ENCODE peak calls at places on chromosomes 4 and X, in ten cellular contexts. J, D, X, I, T, Q, C, E, F and H are unnamed samples.

GRCh38 chr4:54543088-54543795 is 114.5 kb upstream of the KIT start:
- DNase-seq in J (no peak), D (no peak), X (no peak), I (no peak), T (no peak), Q (peak), C (no peak), E (peak), F (no peak), H (no peak)

GRCh38 chrX:154367474-154368308 is 6.7 kb downstream of the FLNA start:
- DNase-seq in J (no peak), D (no peak), X (no peak), I (no peak), T (no peak), Q (no peak), C (no peak), E (no peak), F (no peak), H (no peak)

GRCh38 chrX:103780701-103781402 is 4.2 kb downstream of the PLP1 start:
- DNase-seq in J (no peak), D (no peak), X (no peak), I (no peak), T (no peak), Q (no peak), C (no peak), E (no peak), F (no peak), H (no peak)

GRCh38 chr4:21469438-21470032 is 479.0 kb downstream of the KCNIP4 start:
- DNase-seq in J (no peak), D (peak), X (no peak), I (no peak), T (peak), Q (peak), C (no peak), E (peak), F (no peak), H (no peak)

GRCh38 chr4:146224331-146224966 is 10.1 kb downstream of the REELD1 start:
- DNase-seq in J (no peak), D (no peak), X (no peak), I (no peak), T (no peak), Q (no peak), C (no peak), E (no peak), F (no peak), H (no peak)

GRCh38 chrX:3779546-3779945 is 66.1 kb upstream of the PRKX start:
- DNase-seq in J (no peak), D (no peak), X (no peak), I (no peak), T (no peak), Q (no peak), C (no peak), E (no peak), F (no peak), H (no peak)

GRCh38 chrX:15142084-15142715 is 127.7 kb downstream of the ASB9 start:
- DNase-seq in J (no peak), D (no peak), X (no peak), I (no peak), T (no peak), Q (peak), C (no peak), E (peak), F (no peak), H (no peak)

GRCh38 chrX:133412246-133412645 is 3.0 kb downstream of the GPC4 start:
- DNase-seq in J (no peak), D (no peak), X (no peak), I (no peak), T (no peak), Q (no peak), C (no peak), E (peak), F (no peak), H (no peak)

GRCh38 chrX:119266364-119266995 is 30.4 kb downstream of the PGRMC1 start:
- DNase-seq in J (no peak), D (peak), X (no peak), I (peak), T (peak), Q (no peak), C (peak), E (peak), F (no peak), H (no peak)

GRCh38 chr4:176150283-176150682 is 45.1 kb downstream of the SPATA4 start:
- DNase-seq in J (no peak), D (peak), X (no peak), I (no peak), T (peak), Q (peak), C (no peak), E (peak), F (no peak), H (no peak)

GRCh38 chr4:57023104-57023503 is 44.4 kb downstream of the POLR2B start:
- DNase-seq in J (no peak), D (no peak), X (peak), I (no peak), T (no peak), Q (peak), C (no peak), E (peak), F (no peak), H (no peak)

GRCh38 chrX:130485870-130486269 is 84.1 kb downstream of the RBMX2 start:
- DNase-seq in J (no peak), D (no peak), X (no peak), I (no peak), T (no peak), Q (no peak), C (no peak), E (no peak), F (no peak), H (no peak)

GRCh38 chr4:76055005-76055404 is 19.1 kb upstream of the CXCL11 start:
- DNase-seq in J (no peak), D (no peak), X (no peak), I (peak), T (peak), Q (no peak), C (no peak), E (no peak), F (no peak), H (no peak)

GRCh38 chr4:57037982-57038604 is 59.4 kb downstream of the POLR2B start:
- DNase-seq in J (no peak), D (peak), X (no peak), I (peak), T (peak), Q (peak), C (peak), E (peak), F (peak), H (peak)

GRCh38 chrX:119852410-119853353 is at the start of gene UPF3B:
- DNase-seq in J (peak), D (peak), X (peak), I (peak), T (peak), Q (peak), C (peak), E (peak), F (peak), H (peak)

GRCh38 chr4:3873446-3874415 is 107.5 kb downstream of the ADRA2C start:
- DNase-seq in J (no peak), D (peak), X (no peak), I (no peak), T (no peak), Q (no peak), C (peak), E (no peak), F (no peak), H (no peak)

GRCh38 chr4:145409393-145409792 is 72.3 kb upstream of the SMAD1 start:
- DNase-seq in J (no peak), D (no peak), X (no peak), I (no peak), T (no peak), Q (no peak), C (no peak), E (no peak), F (no peak), H (no peak)

GRCh38 chr4:8340721-8341680 is 71.4 kb downstream of the HTRA3 start:
- DNase-seq in J (peak), D (no peak), X (no peak), I (no peak), T (no peak), Q (no peak), C (no peak), E (peak), F (peak), H (no peak)

GRCh38 chrX:71536285-71536684 is 3.4 kb downstream of the OGT start:
- DNase-seq in J (no peak), D (no peak), X (no peak), I (no peak), T (no peak), Q (no peak), C (no peak), E (no peak), F (no peak), H (no peak)

GRCh38 chrX:25599061-25599460 is 539.1 kb upstream of the MAGEB18 start:
- DNase-seq in J (no peak), D (no peak), X (no peak), I (no peak), T (no peak), Q (no peak), C (no peak), E (no peak), F (no peak), H (no peak)

GRCh38 chr4:76283900-76284299 is 22.6 kb upstream of the STBD1 start:
- DNase-seq in J (no peak), D (no peak), X (no peak), I (no peak), T (no peak), Q (no peak), C (no peak), E (no peak), F (no peak), H (no peak)

GRCh38 chr4:37889849-37890500 is 909 bp upstream of the TBC1D1 start:
- DNase-seq in J (no peak), D (peak), X (no peak), I (no peak), T (no peak), Q (no peak), C (peak), E (no peak), F (peak), H (no peak)

GRCh38 chr4:1767770-1768366 is 25.2 kb upstream of the FGFR3 start:
- DNase-seq in J (no peak), D (peak), X (no peak), I (peak), T (peak), Q (no peak), C (peak), E (peak), F (no peak), H (no peak)
- TF ChIP-seq CTCF in J (no peak), D (peak), X (peak), I (peak), T (peak), Q (peak), C (peak), E (peak), F (no peak), H (no peak)

GRCh38 chr4:44760142-44760898 is 34.0 kb upstream of the GNPDA2 start:
- DNase-seq in J (no peak), D (peak), X (no peak), I (peak), T (peak), Q (peak), C (peak), E (peak), F (no peak), H (no peak)
- TF ChIP-seq CTCF in J (peak), D (peak), X (peak), I (peak), T (peak), Q (peak), C (peak), E (peak), F (peak), H (peak)

DNA sequence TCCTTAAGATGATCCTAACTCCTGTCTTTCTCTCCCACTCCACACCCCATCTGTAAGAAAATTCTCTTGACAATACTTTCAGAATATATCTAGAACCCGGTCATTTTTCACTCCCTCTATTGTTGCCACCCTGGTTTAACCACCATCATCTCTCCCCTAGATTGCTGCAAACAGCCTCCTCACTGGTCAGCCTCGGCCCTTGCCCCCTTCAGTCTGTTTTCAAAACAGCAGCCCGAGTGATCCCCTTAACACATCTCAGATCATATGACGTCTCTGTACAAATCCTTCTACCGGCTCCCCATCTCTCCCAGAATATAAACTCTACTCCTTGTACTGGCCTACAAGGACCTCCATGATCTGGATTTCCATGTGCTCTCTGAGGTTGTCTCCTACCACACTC is 35.2 kb upstream of the F9 start:
- DNase-seq in J (no peak), D (peak), X (no peak), I (no peak), T (no peak), Q (no peak), C (no peak), E (no peak), F (no peak), H (no peak)
- TF ChIP-seq CTCF in J (no peak), D (no peak), X (no peak), I (no peak), T (no peak), Q (no peak), C (no peak), E (no peak), F (no peak), H (no peak)

DNA sequence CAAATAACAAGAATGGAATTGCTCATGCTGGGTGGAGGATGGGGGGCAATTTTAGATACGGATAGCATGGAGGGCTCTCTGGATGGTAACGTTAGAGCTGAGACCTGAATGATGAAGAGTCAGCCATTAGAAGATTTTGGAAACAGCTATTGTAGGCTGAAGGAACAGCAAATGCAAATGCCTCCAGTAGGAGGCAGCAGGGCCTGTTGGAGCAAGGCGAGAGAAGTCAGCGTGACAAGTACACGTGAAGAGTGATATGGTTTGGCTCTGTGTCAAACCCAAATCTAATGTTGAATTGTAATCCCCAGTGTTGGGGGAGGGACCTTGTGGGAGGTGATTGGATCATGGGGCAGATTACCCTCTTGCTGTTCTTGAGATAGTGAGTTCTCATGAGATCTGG is 59.3 kb upstream of the SOD3 start:
- DNase-seq in J (no peak), D (peak), X (no peak), I (no peak), T (no peak), Q (peak), C (no peak), E (no peak), F (no peak), H (no peak)
- TF ChIP-seq CTCF in J (no peak), D (peak), X (peak), I (peak), T (peak), Q (peak), C (no peak), E (peak), F (no peak), H (no peak)

GRCh38 chrX:47422444-47422843 is 52.1 kb downstream of the ZNF157 start:
- DNase-seq in J (no peak), D (no peak), X (no peak), I (no peak), T (no peak), Q (no peak), C (no peak), E (no peak), F (no peak), H (no peak)
- TF ChIP-seq CTCF in J (no peak), D (no peak), X (no peak), I (no peak), T (no peak), Q (no peak), C (no peak), E (no peak), F (no peak), H (no peak)

DNA sequence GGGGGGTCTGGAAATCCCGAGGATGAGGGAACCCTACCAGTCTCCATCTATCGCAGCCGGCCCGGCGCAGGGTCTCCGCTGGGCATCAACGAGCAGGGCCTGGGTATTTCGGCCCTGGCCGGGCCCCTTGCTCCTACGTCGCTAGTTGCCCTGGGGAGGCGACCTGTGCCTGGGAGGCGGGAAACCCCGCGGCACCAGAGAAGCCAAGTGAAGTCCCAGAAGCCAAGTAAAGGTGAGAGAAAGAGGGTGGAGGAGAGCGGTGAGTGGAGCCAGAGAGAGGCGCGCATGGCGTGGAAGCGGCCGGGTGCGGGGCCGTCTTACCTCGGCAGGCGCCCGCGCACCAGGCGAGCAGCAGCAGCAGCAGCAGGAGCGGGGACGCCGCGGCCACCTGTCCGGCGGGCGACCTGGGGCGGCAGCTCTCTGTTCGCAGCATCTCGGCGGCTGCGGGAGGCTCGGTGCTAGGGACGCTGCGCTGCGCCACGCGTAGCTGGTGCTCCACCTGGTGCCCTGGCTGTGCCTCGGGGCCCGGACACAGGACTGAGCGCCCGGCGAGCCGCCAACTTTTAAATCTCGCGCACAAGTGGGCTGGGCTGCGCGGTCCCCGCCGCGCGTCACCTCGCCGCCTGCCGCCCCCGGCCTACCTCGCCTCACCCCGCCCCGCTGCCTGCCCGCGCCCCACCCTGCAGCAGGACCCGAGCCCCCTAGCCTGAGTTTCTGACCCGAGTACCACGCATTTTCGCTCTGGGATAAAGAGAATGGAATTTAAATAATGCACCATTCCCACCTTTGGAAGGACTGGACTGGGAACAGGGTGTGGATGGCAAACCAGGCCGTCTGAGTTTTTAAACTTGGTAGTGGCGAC is at the start of gene NMU:
- DNase-seq in J (no peak), D (peak), X (no peak), I (peak), T (peak), Q (no peak), C (peak), E (no peak), F (peak), H (peak)
- TF ChIP-seq CTCF in J (no peak), D (no peak), X (no peak), I (peak), T (peak), Q (peak), C (no peak), E (no peak), F (no peak), H (no peak)

GRCh38 chr4:26320159-26320452 is 708 bp upstream of the RBPJ start:
- DNase-seq in J (no peak), D (no peak), X (no peak), I (peak), T (peak), Q (peak), C (no peak), E (peak), F (no peak), H (no peak)
- TF ChIP-seq CTCF in J (no peak), D (no peak), X (no peak), I (no peak), T (no peak), Q (no peak), C (no peak), E (peak), F (no peak), H (no peak)

DNA sequence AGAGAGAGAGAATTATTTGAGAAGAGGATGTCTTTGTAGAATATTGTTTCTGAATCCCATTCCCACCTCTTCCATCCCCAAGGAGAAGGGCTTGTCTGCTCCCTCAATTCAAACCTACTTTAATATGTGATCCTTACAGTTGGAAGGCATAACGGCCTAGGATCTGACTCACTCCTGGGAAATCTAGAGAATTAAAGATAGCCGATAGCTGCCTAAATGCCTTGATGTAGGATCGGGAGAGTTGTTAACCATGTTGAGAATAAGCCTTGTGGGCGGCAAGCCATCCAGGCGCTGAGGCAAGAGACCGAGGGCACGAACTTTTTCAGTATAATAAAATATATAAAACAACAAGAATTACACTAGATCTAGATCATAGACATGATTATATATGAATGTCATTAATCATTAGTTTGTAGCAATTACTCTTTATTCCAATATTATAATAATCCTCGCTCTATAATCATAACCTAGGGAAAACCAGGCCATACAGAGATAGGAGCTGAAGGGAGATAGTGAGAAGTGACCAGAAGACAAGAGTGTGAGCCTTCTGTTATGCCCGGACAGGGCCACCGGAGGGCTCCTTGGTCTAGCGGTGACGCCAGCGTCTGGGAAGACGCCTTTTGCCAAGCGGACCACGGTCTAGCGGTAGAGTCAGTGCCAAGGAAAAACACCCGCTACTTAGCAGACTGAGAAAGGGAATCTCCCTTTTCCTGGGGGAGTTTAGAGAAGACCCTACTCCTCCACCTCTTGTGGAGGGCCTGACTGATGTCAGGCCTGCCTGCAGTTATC is 13.5 kb downstream of the EMCN start:
- DNase-seq in J (no peak), D (peak), X (no peak), I (no peak), T (no peak), Q (no peak), C (no peak), E (no peak), F (no peak), H (no peak)
- TF ChIP-seq CTCF in J (no peak), D (peak), X (no peak), I (no peak), T (no peak), Q (no peak), C (no peak), E (no peak), F (no peak), H (no peak)

DNA sequence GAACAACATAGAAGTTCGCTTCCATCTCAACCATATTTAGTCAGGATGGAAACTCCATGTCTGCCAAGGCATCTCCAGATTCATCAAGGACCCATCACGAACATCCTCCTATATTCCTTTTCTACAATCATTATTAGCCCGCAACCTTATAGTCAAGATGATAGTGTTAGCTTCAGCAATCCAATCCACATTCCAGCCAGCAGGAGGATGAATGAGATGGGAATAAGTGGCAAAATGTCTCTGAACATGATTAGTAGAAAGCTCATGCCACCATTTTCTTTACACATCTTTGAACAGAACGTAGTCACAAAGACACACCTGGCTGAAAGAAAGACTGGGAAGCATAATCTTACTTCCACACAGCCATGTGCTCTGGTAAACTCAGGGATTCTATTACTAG is 18.6 kb upstream of the NR0B1 start:
- DNase-seq in J (no peak), D (peak), X (no peak), I (no peak), T (no peak), Q (no peak), C (no peak), E (no peak), F (no peak), H (no peak)
- TF ChIP-seq CTCF in J (no peak), D (peak), X (no peak), I (no peak), T (no peak), Q (peak), C (no peak), E (no peak), F (no peak), H (no peak)